ENCODE peak calls at places on chromosomes 11 and 22, in six cellular contexts. One of them, this sample, is unnamed.

GRCh38 chr11:3043315-3043871 is 13.8 kb downstream of the CARS1 start:
- DNase-seq in mesenchymal stem cell: peak
- DNase-seq in neuronal stem cell: no peak
- DNase-seq in H1: no peak
- DNase-seq in H9: no peak
- DNase-seq in trophoblast cell: no peak
- DNase-seq in this sample: no peak

GRCh38 chr11:129815596-129816461 is at the start of gene TMEM45B:
- DNase-seq in mesenchymal stem cell: no peak
- DNase-seq in neuronal stem cell: no peak
- DNase-seq in H1: no peak
- DNase-seq in H9: peak
- DNase-seq in trophoblast cell: no peak
- DNase-seq in this sample: no peak

GRCh38 chr11:124746621-124747243 is 5.3 kb downstream of the VSIG2 start:
- DNase-seq in mesenchymal stem cell: peak
- DNase-seq in neuronal stem cell: no peak
- DNase-seq in H1: peak
- DNase-seq in H9: peak
- DNase-seq in trophoblast cell: peak
- DNase-seq in this sample: peak

GRCh38 chr22:46055176-46055850 is 78.4 kb upstream of the WNT7B start:
- DNase-seq in mesenchymal stem cell: no peak
- DNase-seq in neuronal stem cell: no peak
- DNase-seq in H1: no peak
- DNase-seq in H9: no peak
- DNase-seq in trophoblast cell: no peak
- DNase-seq in this sample: no peak

GRCh38 chr11:65124480-65125196 is 2.5 kb downstream of the MRPL49 start:
- DNase-seq in mesenchymal stem cell: no peak
- DNase-seq in neuronal stem cell: no peak
- DNase-seq in H1: no peak
- DNase-seq in H9: no peak
- DNase-seq in trophoblast cell: no peak
- DNase-seq in this sample: no peak

GRCh38 chr11:79237111-79237510 is 203.7 kb downstream of the TENM4 start:
- DNase-seq in mesenchymal stem cell: no peak
- DNase-seq in neuronal stem cell: no peak
- DNase-seq in H1: no peak
- DNase-seq in H9: no peak
- DNase-seq in trophoblast cell: peak
- DNase-seq in this sample: no peak

GRCh38 chr11:82398300-82398815 is 335.3 kb downstream of the FAM181B start:
- DNase-seq in mesenchymal stem cell: no peak
- DNase-seq in neuronal stem cell: no peak
- DNase-seq in H1: no peak
- DNase-seq in H9: no peak
- DNase-seq in trophoblast cell: peak
- DNase-seq in this sample: no peak

GRCh38 chr11:12687740-12688139 is 13.5 kb downstream of the TEAD1 start:
- DNase-seq in mesenchymal stem cell: no peak
- DNase-seq in neuronal stem cell: no peak
- DNase-seq in H1: peak
- DNase-seq in H9: peak
- DNase-seq in trophoblast cell: peak
- DNase-seq in this sample: no peak

GRCh38 chr22:36197065-36197440 is 4.6 kb downstream of the APOL4 start:
- DNase-seq in mesenchymal stem cell: peak
- DNase-seq in neuronal stem cell: peak
- DNase-seq in H1: peak
- DNase-seq in H9: peak
- DNase-seq in trophoblast cell: peak
- DNase-seq in this sample: peak

GRCh38 chr11:4134844-4135243 is 40.2 kb downstream of the RRM1 start:
- DNase-seq in mesenchymal stem cell: peak
- DNase-seq in neuronal stem cell: no peak
- DNase-seq in H1: no peak
- DNase-seq in H9: no peak
- DNase-seq in trophoblast cell: no peak
- DNase-seq in this sample: peak

GRCh38 chr22:46993626-46994025 is 231.2 kb downstream of the TBC1D22A start:
- DNase-seq in mesenchymal stem cell: no peak
- DNase-seq in neuronal stem cell: no peak
- DNase-seq in H1: no peak
- DNase-seq in H9: no peak
- DNase-seq in trophoblast cell: peak
- DNase-seq in this sample: no peak

GRCh38 chr11:29125621-29126020 is 891.2 kb downstream of the KCNA4 start:
- DNase-seq in mesenchymal stem cell: no peak
- DNase-seq in neuronal stem cell: no peak
- DNase-seq in H1: no peak
- DNase-seq in H9: no peak
- DNase-seq in trophoblast cell: no peak
- DNase-seq in this sample: no peak

GRCh38 chr11:45724145-45724544 is 58.7 kb upstream of the CHST1 start:
- DNase-seq in mesenchymal stem cell: no peak
- DNase-seq in neuronal stem cell: no peak
- DNase-seq in H1: no peak
- DNase-seq in H9: peak
- DNase-seq in trophoblast cell: no peak
- DNase-seq in this sample: no peak

GRCh38 chr11:57868491-57868890 is 106.9 kb downstream of the CTNND1 start:
- DNase-seq in mesenchymal stem cell: no peak
- DNase-seq in neuronal stem cell: no peak
- DNase-seq in H1: peak
- DNase-seq in H9: peak
- DNase-seq in trophoblast cell: no peak
- DNase-seq in this sample: no peak

GRCh38 chr22:48382197-48382596 is 1445.5 kb downstream of the BRD1 start:
- DNase-seq in mesenchymal stem cell: no peak
- DNase-seq in neuronal stem cell: no peak
- DNase-seq in H1: no peak
- DNase-seq in H9: no peak
- DNase-seq in trophoblast cell: no peak
- DNase-seq in this sample: no peak

GRCh38 chr11:69774354-69775162 is 583 bp downstream of the FGF4 start:
- DNase-seq in mesenchymal stem cell: no peak
- DNase-seq in neuronal stem cell: no peak
- DNase-seq in H1: no peak
- DNase-seq in H9: no peak
- DNase-seq in trophoblast cell: no peak
- DNase-seq in this sample: no peak

GRCh38 chr11:118684187-118684586 is 4.7 kb upstream of the TREH start:
- DNase-seq in mesenchymal stem cell: no peak
- DNase-seq in neuronal stem cell: no peak
- DNase-seq in H1: no peak
- DNase-seq in H9: no peak
- DNase-seq in trophoblast cell: no peak
- DNase-seq in this sample: no peak

GRCh38 chr11:114298701-114299090 is 2.5 kb downstream of the NNMT start:
- DNase-seq in mesenchymal stem cell: peak
- DNase-seq in neuronal stem cell: no peak
- DNase-seq in H1: no peak
- DNase-seq in H9: no peak
- DNase-seq in trophoblast cell: no peak
- DNase-seq in this sample: no peak

GRCh38 chr22:19764050-19764593 is 3.5 kb downstream of the TBX1 start:
- DNase-seq in mesenchymal stem cell: no peak
- DNase-seq in neuronal stem cell: no peak
- DNase-seq in H1: no peak
- DNase-seq in H9: no peak
- DNase-seq in trophoblast cell: no peak
- DNase-seq in this sample: no peak

GRCh38 chr22:28741758-28742561 is at the start of the genes CHEK2 and HSCB:
- DNase-seq in mesenchymal stem cell: peak
- DNase-seq in neuronal stem cell: peak
- DNase-seq in H1: peak
- DNase-seq in H9: peak
- DNase-seq in trophoblast cell: peak
- DNase-seq in this sample: peak

GRCh38 chr22:45006101-45006872 is 3.5 kb downstream of the PHF21B start:
- DNase-seq in mesenchymal stem cell: no peak
- DNase-seq in neuronal stem cell: peak
- DNase-seq in H1: no peak
- DNase-seq in H9: no peak
- DNase-seq in trophoblast cell: peak
- DNase-seq in this sample: no peak

GRCh38 chr11:130513132-130513531 is 64.7 kb downstream of the ADAMTS15 start:
- DNase-seq in mesenchymal stem cell: peak
- DNase-seq in neuronal stem cell: no peak
- DNase-seq in H1: no peak
- DNase-seq in H9: no peak
- DNase-seq in trophoblast cell: no peak
- DNase-seq in this sample: no peak

GRCh38 chr11:7675640-7676039 is 2.3 kb upstream of the CYB5R2 start:
- DNase-seq in mesenchymal stem cell: no peak
- DNase-seq in neuronal stem cell: no peak
- DNase-seq in H1: no peak
- DNase-seq in H9: no peak
- DNase-seq in trophoblast cell: peak
- DNase-seq in this sample: no peak

GRCh38 chr11:7672276-7672959 is 882 bp downstream of the CYB5R2 start:
- DNase-seq in mesenchymal stem cell: no peak
- DNase-seq in neuronal stem cell: no peak
- DNase-seq in H1: no peak
- DNase-seq in H9: no peak
- DNase-seq in trophoblast cell: peak
- DNase-seq in this sample: no peak

GRCh38 chr11:7671807-7672206 is 1.5 kb downstream of the CYB5R2 start:
- DNase-seq in mesenchymal stem cell: no peak
- DNase-seq in neuronal stem cell: no peak
- DNase-seq in H1: no peak
- DNase-seq in H9: no peak
- DNase-seq in trophoblast cell: peak
- DNase-seq in this sample: no peak

GRCh38 chr11:7672960-7673723 is at the start of gene CYB5R2:
- DNase-seq in mesenchymal stem cell: peak
- DNase-seq in neuronal stem cell: peak
- DNase-seq in H1: no peak
- DNase-seq in H9: peak
- DNase-seq in trophoblast cell: peak
- DNase-seq in this sample: peak

DNA sequence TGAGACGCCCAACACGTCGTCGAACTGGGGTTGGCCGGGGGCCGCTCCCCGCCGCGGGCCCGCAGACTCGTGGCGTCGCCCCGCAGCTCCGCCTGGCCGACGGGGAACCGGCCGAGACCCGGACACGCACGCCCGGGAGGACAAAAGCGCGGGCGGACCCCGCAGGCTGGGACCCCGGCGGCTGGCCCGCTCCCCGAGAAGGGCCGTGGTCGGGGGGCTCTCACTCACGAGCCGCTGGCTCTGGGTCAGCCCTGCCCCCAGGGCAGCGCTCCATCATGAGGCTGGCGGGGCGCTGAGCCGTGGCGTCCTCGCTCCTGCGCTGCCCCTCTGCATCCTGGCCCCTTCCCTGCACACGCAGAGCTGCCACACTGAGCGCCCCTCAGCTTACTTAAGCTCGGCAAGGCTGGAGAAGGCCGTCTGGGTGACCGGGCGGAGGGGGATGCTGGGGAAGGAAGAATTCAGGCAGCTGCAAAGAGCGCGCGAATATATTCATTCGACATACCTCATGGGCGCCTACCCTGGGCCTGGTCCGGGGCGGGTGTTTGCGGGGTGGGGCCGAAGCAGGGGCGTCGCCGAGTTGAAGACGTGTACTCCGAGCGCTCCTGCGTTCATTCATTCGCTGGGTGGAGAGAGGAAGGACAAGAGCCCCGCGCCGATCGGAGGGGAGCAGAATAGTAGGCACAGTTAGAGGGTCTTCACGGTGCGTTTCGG is 579 bp upstream of the CYB5R2 start:
- DNase-seq in mesenchymal stem cell: peak
- DNase-seq in neuronal stem cell: peak
- DNase-seq in H1: no peak
- DNase-seq in H9: peak
- DNase-seq in trophoblast cell: peak
- DNase-seq in this sample: no peak
- H4K91ac ChIP-seq in mesenchymal stem cell: peak
- H4K91ac ChIP-seq in neuronal stem cell: no peak
- H4K91ac ChIP-seq in H1: peak
- H4K91ac ChIP-seq in H9: no peak
- H4K91ac ChIP-seq in trophoblast cell: peak
- H4K91ac ChIP-seq in this sample: no peak

GRCh38 chr22:17831527-17832251 is 57.4 kb upstream of the BID start:
- DNase-seq in mesenchymal stem cell: no peak
- DNase-seq in neuronal stem cell: no peak
- DNase-seq in H1: no peak
- DNase-seq in H9: no peak
- DNase-seq in trophoblast cell: no peak
- DNase-seq in this sample: no peak
- H4K91ac ChIP-seq in mesenchymal stem cell: no peak
- H4K91ac ChIP-seq in neuronal stem cell: no peak
- H4K91ac ChIP-seq in H1: no peak
- H4K91ac ChIP-seq in H9: no peak
- H4K91ac ChIP-seq in trophoblast cell: no peak
- H4K91ac ChIP-seq in this sample: no peak

GRCh38 chr11:86358720-86359119 is 16.0 kb upstream of the CCDC81 start:
- DNase-seq in mesenchymal stem cell: no peak
- DNase-seq in neuronal stem cell: no peak
- DNase-seq in H1: no peak
- DNase-seq in H9: no peak
- DNase-seq in trophoblast cell: peak
- DNase-seq in this sample: no peak

GRCh38 chr11:86365566-86365965 is 9.1 kb upstream of the CCDC81 start:
- DNase-seq in mesenchymal stem cell: no peak
- DNase-seq in neuronal stem cell: no peak
- DNase-seq in H1: no peak
- DNase-seq in H9: no peak
- DNase-seq in trophoblast cell: no peak
- DNase-seq in this sample: peak

GRCh38 chr11:86360775-86361395 is 13.8 kb upstream of the CCDC81 start:
- DNase-seq in mesenchymal stem cell: peak
- DNase-seq in neuronal stem cell: no peak
- DNase-seq in H1: no peak
- DNase-seq in H9: no peak
- DNase-seq in trophoblast cell: peak
- DNase-seq in this sample: peak

DNA sequence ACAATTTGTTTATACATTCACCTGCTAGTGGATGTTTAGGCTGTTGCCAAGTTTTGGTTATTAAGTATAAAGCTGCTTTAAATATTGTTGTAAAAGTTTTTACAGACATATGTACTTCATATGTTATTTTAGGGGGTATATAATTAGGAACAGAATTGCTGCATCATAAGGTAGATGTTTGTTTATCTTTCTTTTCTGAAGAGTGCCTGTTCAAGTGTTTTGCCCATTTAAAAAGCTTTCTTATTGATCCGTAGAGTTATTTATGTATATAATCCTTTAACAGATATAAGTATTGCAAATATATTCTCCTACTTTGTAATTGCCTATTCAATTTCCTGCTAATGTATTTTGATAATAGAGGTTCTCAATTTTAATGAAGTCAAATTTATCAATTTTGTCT is 11.3 kb upstream of the CCDC81 start:
- DNase-seq in mesenchymal stem cell: no peak
- DNase-seq in neuronal stem cell: no peak
- DNase-seq in H1: no peak
- DNase-seq in H9: no peak
- DNase-seq in trophoblast cell: no peak
- DNase-seq in this sample: no peak
- H4K91ac ChIP-seq in mesenchymal stem cell: no peak
- H4K91ac ChIP-seq in neuronal stem cell: no peak
- H4K91ac ChIP-seq in H1: no peak
- H4K91ac ChIP-seq in H9: no peak
- H4K91ac ChIP-seq in trophoblast cell: no peak
- H4K91ac ChIP-seq in this sample: no peak

GRCh38 chr22:22535662-22536061 is 15.6 kb upstream of the ZNF280A start:
- DNase-seq in mesenchymal stem cell: no peak
- DNase-seq in neuronal stem cell: no peak
- DNase-seq in H1: no peak
- DNase-seq in H9: no peak
- DNase-seq in trophoblast cell: no peak
- DNase-seq in this sample: no peak
- H4K91ac ChIP-seq in mesenchymal stem cell: no peak
- H4K91ac ChIP-seq in neuronal stem cell: no peak
- H4K91ac ChIP-seq in H1: no peak
- H4K91ac ChIP-seq in H9: no peak
- H4K91ac ChIP-seq in trophoblast cell: no peak
- H4K91ac ChIP-seq in this sample: no peak

This sample was measured in IMR-90.